ENCODE peak calls at places on chromosomes 1 and 21, in eight cellular contexts. Z, B, L, S, J, G, P and H are unnamed samples.

GRCh38 chr21:45998276-45998701 is 16.7 kb downstream of the COL6A1 start:
- DNase-seq in Z (no peak), P (no peak), G (no peak), J (peak), L (peak), S (no peak), B (no peak), H (no peak)

GRCh38 chr1:94622757-94623156 is 81.2 kb upstream of the F3 start:
- DNase-seq in L (no peak), Z (peak), P (no peak), B (no peak), G (no peak), S (no peak), J (no peak), H (no peak)

GRCh38 chr1:152869808-152870419 is 8.2 kb upstream of the SMCP start:
- DNase-seq in B (peak), G (peak), S (peak), L (peak), Z (peak), P (peak), J (peak), H (peak)

GRCh38 chr1:185062710-185063370 is 17.5 kb downstream of the RNF2 start:
- DNase-seq in B (no peak), J (no peak), L (no peak), P (peak), S (no peak), Z (no peak), G (no peak), H (no peak)

GRCh38 chr1:54695221-54695620 is 20.4 kb upstream of the TTC4 start:
- DNase-seq in P (no peak), J (no peak), G (no peak), Z (no peak), L (no peak), B (no peak), S (no peak), H (no peak)

GRCh38 chr1:176735201-176735600 is 272.2 kb downstream of the PAPPA2 start:
- DNase-seq in B (no peak), P (no peak), J (no peak), L (no peak), Z (peak), G (no peak), S (no peak), H (no peak)

GRCh38 chr1:180580237-180580636 is 21.5 kb downstream of the OVAAL start:
- DNase-seq in L (no peak), J (peak), S (no peak), P (no peak), G (no peak), B (no peak), Z (no peak), H (no peak)

GRCh38 chr1:6667139-6667538 is 34.5 kb downstream of the DNAJC11 start:
- DNase-seq in J (peak), G (no peak), P (no peak), L (no peak), B (no peak), Z (no peak), S (no peak), H (no peak)

GRCh38 chr1:53073899-53074311 is 11.9 kb downstream of the PODN start:
- DNase-seq in Z (no peak), S (no peak), G (no peak), J (no peak), L (no peak), B (peak), P (peak), H (no peak)

GRCh38 chr1:145826030-145826429 is 2.0 kb downstream of the POLR3C start:
- DNase-seq in S (no peak), J (no peak), L (no peak), B (no peak), P (no peak), Z (no peak), G (no peak), H (no peak)

GRCh38 chr1:159779403-159779851 is 1.3 kb upstream of the DUSP23 start:
- DNase-seq in B (no peak), Z (peak), S (no peak), P (peak), G (no peak), J (peak), L (no peak), H (no peak)

GRCh38 chr1:44264143-44264542 is 50.9 kb downstream of the DMAP1 start:
- DNase-seq in B (no peak), Z (no peak), G (no peak), S (no peak), J (no peak), P (no peak), L (peak), H (no peak)

GRCh38 chr1:234214129-234214910 is 158.9 kb upstream of the COA6 start:
- DNase-seq in L (peak), G (peak), B (peak), S (no peak), P (no peak), J (no peak), Z (peak), H (peak)

GRCh38 chr1:216532399-216532798 is 109.2 kb upstream of the USH2A start:
- DNase-seq in L (no peak), B (no peak), G (no peak), Z (no peak), S (no peak), P (no peak), J (no peak), H (no peak)

GRCh38 chr21:45994086-45994661 is 12.6 kb downstream of the COL6A1 start:
- DNase-seq in L (no peak), G (no peak), B (peak), S (no peak), P (peak), Z (no peak), J (no peak), H (no peak)

GRCh38 chr21:34936874-34937563 is 112.1 kb downstream of the RUNX1 start:
- DNase-seq in S (no peak), Z (no peak), G (no peak), B (no peak), L (no peak), P (peak), J (no peak), H (no peak)

GRCh38 chr1:160209041-160209655 is 4.0 kb downstream of the PEA15 start:
- DNase-seq in Z (no peak), S (no peak), G (no peak), B (no peak), J (no peak), P (no peak), L (no peak), H (no peak)

GRCh38 chr21:31201548-31201947 is 142.5 kb downstream of the TIAM1 start:
- DNase-seq in B (no peak), J (no peak), L (no peak), G (peak), P (peak), S (no peak), Z (peak), H (no peak)

GRCh38 chr21:34877485-34878128 is 171.5 kb downstream of the RUNX1 start:
- DNase-seq in G (no peak), B (peak), J (no peak), L (no peak), S (no peak), Z (no peak), P (no peak), H (no peak)

GRCh38 chr1:66176012-66176715 is 357.8 kb upstream of the SGIP1 start:
- DNase-seq in B (no peak), Z (peak), P (no peak), L (no peak), S (no peak), G (no peak), J (no peak), H (no peak)

GRCh38 chr1:215992620-215993019 is 425.5 kb downstream of the KCTD3 start:
- DNase-seq in P (peak), B (no peak), J (no peak), G (peak), Z (peak), S (peak), L (no peak), H (no peak)

GRCh38 chr1:38451541-38451993 is 405.0 kb upstream of the POU3F1 start:
- DNase-seq in S (no peak), Z (peak), L (no peak), P (no peak), B (no peak), J (peak), G (no peak), H (no peak)

GRCh38 chr1:35656148-35656862 is 15.0 kb upstream of the PSMB2 start:
- DNase-seq in J (no peak), G (no peak), Z (no peak), S (no peak), B (no peak), L (no peak), P (no peak), H (no peak)

GRCh38 chr1:63662846-63663245 is 69.6 kb downstream of the PGM1 start:
- DNase-seq in G (no peak), B (no peak), S (no peak), P (peak), L (no peak), Z (peak), J (no peak), H (no peak)

GRCh38 chr1:159817276-159818041 is 9.2 kb upstream of the SLAMF8 start:
- DNase-seq in B (no peak), P (no peak), L (no peak), Z (peak), S (peak), G (no peak), J (no peak), H (no peak)

GRCh38 chr21:35284199-35284598 is 235.1 kb upstream of the RUNX1 start:
- DNase-seq in L (no peak), Z (no peak), G (no peak), P (peak), J (peak), S (no peak), B (no peak), H (no peak)

GRCh38 chr21:34974162-34974981 is 74.7 kb downstream of the RUNX1 start:
- DNase-seq in Z (no peak), L (peak), J (no peak), S (peak), P (no peak), B (no peak), G (peak), H (no peak)

GRCh38 chr1:151992345-151993083 is 1.1 kb downstream of the S100A10 start:
- DNase-seq in B (peak), J (peak), Z (peak), G (no peak), S (no peak), P (peak), L (peak), H (no peak)

GRCh38 chr1:37892151-37893047 is 33.0 kb upstream of the MTF1 start:
- DNase-seq in S (no peak), Z (no peak), G (no peak), P (peak), B (no peak), L (no peak), J (no peak), H (no peak)

GRCh38 chr1:167401260-167401873 is 117.0 kb downstream of the CD247 start:
- DNase-seq in B (peak), S (peak), G (peak), Z (peak), P (peak), L (peak), J (peak), H (peak)

GRCh38 chr1:205447457-205448415 is 8.1 kb downstream of the BLACAT1 start:
- DNase-seq in S (no peak), Z (no peak), J (no peak), B (no peak), L (no peak), P (peak), G (no peak), H (no peak)

GRCh38 chr1:204842892-204843291 is 27.8 kb upstream of the NFASC start:
- DNase-seq in G (no peak), P (peak), J (no peak), S (peak), Z (no peak), L (no peak), B (no peak), H (no peak)

DNA sequence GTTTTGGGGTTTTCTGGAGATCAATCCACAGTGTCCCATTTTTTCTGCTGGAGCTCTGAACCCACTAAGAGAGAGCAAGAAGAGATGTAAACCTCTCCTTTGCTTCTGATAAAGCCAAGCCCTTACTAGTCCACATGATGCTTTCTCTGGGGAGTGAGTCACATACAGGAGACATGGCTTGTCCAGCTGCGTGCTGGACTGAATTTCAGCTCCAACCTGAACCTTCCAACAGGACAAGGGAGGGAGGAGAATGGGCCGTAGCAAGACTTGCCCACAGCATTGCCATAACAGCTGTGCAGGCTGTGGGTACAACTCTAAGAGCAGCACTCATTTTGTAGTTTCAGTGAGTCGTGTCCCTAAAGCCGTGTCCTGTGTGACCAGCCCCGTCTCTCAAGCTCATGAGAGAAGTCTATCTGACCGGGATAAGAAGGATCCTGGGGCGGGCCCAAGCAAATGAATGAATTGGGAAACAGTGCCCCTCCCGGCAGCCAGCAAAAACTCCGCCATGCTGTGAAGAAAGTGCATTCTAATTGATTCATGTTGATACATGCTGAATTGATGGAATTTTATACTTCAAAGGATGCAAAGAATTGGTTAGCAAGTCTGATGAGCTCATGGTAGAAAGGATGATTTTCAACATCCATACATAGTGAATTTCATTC is 195.2 kb downstream of the GABPA start:
- DNase-seq in Z (peak), J (no peak), S (no peak), P (peak), B (no peak), L (no peak), G (no peak), H (no peak)
- TF ChIP-seq CTCF in Z (peak), J (no peak), S (no peak), P (peak), B (no peak), L (no peak), G (no peak), H (no peak)

GRCh38 chr1:164673584-164674214 is 114.7 kb downstream of the PBX1 start:
- DNase-seq in L (no peak), P (no peak), G (no peak), S (no peak), Z (no peak), J (no peak), B (no peak), H (no peak)
- TF ChIP-seq CTCF in L (peak), P (peak), G (peak), S (peak), Z (peak), J (no peak), B (peak), H (peak)

DNA sequence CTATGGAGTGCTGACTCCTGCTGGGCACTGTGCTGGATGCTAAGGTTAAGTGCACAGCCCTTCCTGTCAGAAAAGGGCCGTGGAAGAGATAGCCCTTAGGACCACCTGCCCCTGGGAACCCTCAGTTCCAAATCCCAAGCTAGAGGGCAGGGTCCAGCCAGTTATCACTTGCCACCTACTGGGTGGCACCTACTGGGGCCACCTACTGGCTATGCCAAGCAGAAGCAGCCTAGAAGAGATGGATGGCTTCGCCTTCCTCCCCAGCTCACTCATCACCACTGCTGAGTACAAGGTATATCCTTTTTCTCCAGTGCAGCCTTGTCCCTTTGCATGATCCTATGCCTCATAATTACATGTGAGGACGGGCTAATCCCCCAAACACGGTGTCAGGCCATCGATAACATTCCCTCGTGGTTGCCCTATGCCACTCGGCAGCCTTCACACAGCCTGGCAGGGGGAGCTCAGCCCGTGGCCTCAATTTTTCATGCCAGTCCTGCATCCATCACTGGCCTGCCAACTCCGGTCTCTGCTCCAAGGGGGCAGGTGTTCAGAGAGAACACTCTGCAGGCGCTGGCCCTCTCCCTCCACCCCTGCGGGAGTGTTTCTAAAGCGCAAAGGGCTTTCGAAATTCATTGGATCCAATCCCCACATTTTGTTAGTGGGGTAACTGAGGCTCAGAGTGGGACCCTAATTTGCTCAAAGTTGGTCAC is 49.0 kb downstream of the SYT2 start:
- DNase-seq in S (peak), P (no peak), Z (no peak), B (no peak), J (no peak), L (no peak), G (no peak), H (no peak)
- TF ChIP-seq CTCF in S (peak), P (peak), Z (peak), B (no peak), J (no peak), L (peak), G (no peak), H (peak)

DNA sequence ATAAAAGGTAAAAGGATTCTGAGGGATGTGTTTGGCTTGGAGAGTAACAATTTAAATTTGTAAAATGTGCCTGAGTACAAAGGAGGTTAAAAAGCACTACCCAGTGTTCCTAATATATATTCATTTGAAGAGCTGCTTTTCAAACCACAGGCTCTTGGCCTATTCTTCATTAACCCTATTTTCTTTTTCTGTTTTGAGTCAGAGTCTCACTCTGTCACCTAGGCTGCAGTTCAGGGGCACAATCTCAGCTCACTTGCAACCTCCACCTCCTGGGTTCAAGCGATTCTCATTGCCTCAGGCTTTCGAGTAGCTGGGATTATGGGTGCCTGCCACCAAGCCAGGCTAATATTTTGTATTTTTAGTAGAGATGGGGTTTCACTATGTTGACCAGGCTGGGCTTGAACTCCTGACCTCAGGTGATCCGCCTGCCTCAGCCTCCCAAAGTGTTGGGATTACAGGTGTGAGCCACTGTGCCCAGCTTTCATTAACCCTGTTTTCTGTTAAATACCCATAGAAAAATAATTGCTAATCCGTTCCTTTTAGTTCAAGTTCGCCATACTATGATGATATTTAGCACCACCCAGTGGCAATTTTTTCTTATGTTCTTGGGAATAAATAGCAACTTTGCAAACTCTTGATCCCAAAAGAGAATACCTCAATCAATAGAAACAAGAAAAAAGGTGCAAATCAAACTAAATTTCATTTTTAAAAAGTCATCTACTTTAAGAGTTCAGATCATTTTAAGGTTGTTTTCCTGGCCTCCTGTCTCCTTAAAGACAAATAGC is 30.5 kb downstream of the ZBTB8OS start:
- DNase-seq in S (no peak), J (no peak), B (no peak), Z (peak), L (peak), P (peak), G (peak), H (no peak)
- TF ChIP-seq CTCF in S (peak), J (peak), B (no peak), Z (peak), L (no peak), P (peak), G (no peak), H (no peak)